ENCODE peak calls at places on chromosomes 13 and 19, in four cellular contexts. Q is GM12878, U is HepG2, Z is K562. G is an unnamed sample.

GRCh38 chr19:21256722-21257121 is 72.5 kb downstream of the ZNF708 start:
- DNase-seq in Q (no peak), U (peak), Z (peak), G (peak)

GRCh38 chr19:5142725-5143097 is 173.8 kb downstream of the KDM4B start:
- DNase-seq in Q (no peak), U (no peak), Z (no peak), G (no peak)

GRCh38 chr19:275000-275399 is 16.2 kb downstream of the PLPP2 start:
- DNase-seq in Q (no peak), U (no peak), Z (no peak), G (no peak)

GRCh38 chr19:40026597-40026970 is 29.4 kb downstream of the ZNF780B start:
- DNase-seq in Q (no peak), U (no peak), Z (no peak), G (no peak)

GRCh38 chr19:58439576-58440554 is at the start of gene ZNF132:
- DNase-seq in Q (peak), U (no peak), Z (no peak), G (peak)

GRCh38 chr13:32264407-32264806 is 50.8 kb downstream of the ZAR1L start:
- DNase-seq in Q (no peak), U (no peak), Z (no peak), G (no peak)

GRCh38 chr19:42424345-42424707 is 2.9 kb downstream of the LIPE start:
- DNase-seq in Q (no peak), U (no peak), Z (no peak), G (no peak)

GRCh38 chr13:101846701-101847100 is 394.2 kb downstream of the ITGBL1 start:
- DNase-seq in Q (no peak), U (no peak), Z (no peak), G (no peak)

GRCh38 chr13:111216166-111216960 is 101.3 kb downstream of the ARHGEF7 start:
- DNase-seq in Q (no peak), U (peak), Z (no peak), G (peak)

GRCh38 chr19:10820173-10820572 is 15.8 kb downstream of the TMED1 start:
- DNase-seq in Q (no peak), U (no peak), Z (peak), G (no peak)

GRCh38 chr13:109144693-109145437 is 515.5 kb downstream of the MYO16 start:
- DNase-seq in Q (no peak), U (no peak), Z (no peak), G (no peak)

GRCh38 chr13:27283906-27284523 is 13.4 kb downstream of the RASL11A start:
- DNase-seq in Q (no peak), U (no peak), Z (peak), G (no peak)

DNA sequence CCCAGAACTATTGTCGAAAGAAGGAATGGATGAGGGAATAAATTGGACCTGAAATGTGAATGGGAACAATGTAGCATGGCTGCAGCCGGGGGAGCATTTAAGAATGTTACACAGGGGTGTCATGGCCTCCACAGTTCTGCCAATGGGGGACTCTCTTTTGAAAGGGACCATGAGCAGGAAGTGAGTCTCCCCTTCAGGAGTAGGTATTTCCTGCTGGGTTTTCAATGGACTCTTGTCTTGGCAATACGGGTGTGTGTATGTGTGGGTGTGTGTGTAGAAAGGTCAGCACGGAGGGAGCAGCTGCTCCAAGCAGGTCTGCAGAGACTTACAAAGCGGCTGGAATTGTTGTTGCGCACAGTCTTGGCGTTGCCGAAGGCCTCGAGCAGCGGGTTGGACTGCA is 24.4 kb downstream of the MYO1F start:
- DNase-seq in Q (no peak), U (peak), Z (peak), G (peak)
- TF ChIP-seq CBFB in Q (no peak), U (no peak), Z (no peak), G (no peak)

GRCh38 chr19:34243876-34244578 is 10.3 kb upstream of the GARRE1 start:
- DNase-seq in Q (no peak), U (no peak), Z (no peak), G (no peak)

GRCh38 chr19:34246340-34246739 is 8.0 kb upstream of the GARRE1 start:
- DNase-seq in Q (no peak), U (no peak), Z (no peak), G (no peak)

GRCh38 chr19:34241513-34242337 is 12.6 kb upstream of the GARRE1 start:
- DNase-seq in Q (no peak), U (peak), Z (peak), G (peak)

GRCh38 chr19:34248941-34249340 is 5.4 kb upstream of the GARRE1 start:
- DNase-seq in Q (no peak), U (no peak), Z (no peak), G (no peak)

GRCh38 chr19:34244611-34245299 is 9.6 kb upstream of the GARRE1 start:
- DNase-seq in Q (no peak), U (peak), Z (no peak), G (no peak)
- TF ChIP-seq CBFB in Q (no peak), U (no peak), Z (no peak), G (no peak)

DNA sequence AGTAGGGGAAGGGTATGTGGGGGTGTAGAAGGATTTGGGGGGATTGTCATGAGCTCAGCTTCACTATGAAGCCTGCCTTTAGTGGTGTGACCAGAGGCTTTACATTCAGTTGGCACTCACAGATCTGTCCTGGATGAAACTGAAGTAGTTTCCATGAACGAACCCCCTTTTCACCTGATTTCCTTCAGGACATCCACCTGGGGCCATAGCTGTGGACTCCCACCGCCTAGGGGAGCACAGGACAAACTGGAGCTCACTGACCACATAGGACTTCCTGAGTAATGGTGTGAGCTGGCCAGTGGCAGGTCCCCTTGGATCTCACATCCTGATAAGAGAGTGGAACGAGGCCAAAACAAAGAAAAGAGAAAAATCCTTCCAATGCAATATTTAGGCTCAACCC is 54.1 kb downstream of the MRPL57 start:
- DNase-seq in Q (no peak), U (no peak), Z (no peak), G (no peak)
- TF ChIP-seq CBFB in Q (no peak), U (no peak), Z (no peak), G (no peak)

GRCh38 chr13:24341439-24341838 is 32.1 kb downstream of the C1QTNF9 start:
- DNase-seq in Q (no peak), U (no peak), Z (no peak), G (no peak)
- TF ChIP-seq CBFB in Q (no peak), U (no peak), Z (no peak), G (no peak)

GRCh38 chr13:106567421-106568224 is at the start of gene ARGLU1:
- DNase-seq in Q (peak), U (peak), Z (peak), G (peak)
- TF ChIP-seq CBFB in Q (peak), U (no peak), Z (no peak), G (peak)

GRCh38 chr13:51270606-51271005 is 48.4 kb downstream of the FAM124A start:
- DNase-seq in Q (no peak), U (no peak), Z (no peak), G (no peak)
- TF ChIP-seq CBFB in Q (no peak), U (no peak), Z (no peak), G (no peak)

GRCh38 chr19:55353803-55354697 is 469 bp downstream of the COX6B2 start:
- DNase-seq in Q (no peak), U (no peak), Z (peak), G (peak)

GRCh38 chr19:55352040-55352439 is 2.5 kb downstream of the COX6B2 start:
- DNase-seq in Q (no peak), U (no peak), Z (no peak), G (no peak)

GRCh38 chr19:55350620-55351315 is 3.8 kb downstream of the COX6B2 start:
- DNase-seq in Q (no peak), U (no peak), Z (no peak), G (no peak)

GRCh38 chr19:55353356-55353802 is 1.1 kb downstream of the COX6B2 start:
- DNase-seq in Q (no peak), U (no peak), Z (no peak), G (no peak)

GRCh38 chr19:55352746-55353145 is 1.8 kb downstream of the COX6B2 start:
- DNase-seq in Q (no peak), U (no peak), Z (no peak), G (no peak)
- TF ChIP-seq CBFB in Q (no peak), U (no peak), Z (no peak), G (no peak)

DNA sequence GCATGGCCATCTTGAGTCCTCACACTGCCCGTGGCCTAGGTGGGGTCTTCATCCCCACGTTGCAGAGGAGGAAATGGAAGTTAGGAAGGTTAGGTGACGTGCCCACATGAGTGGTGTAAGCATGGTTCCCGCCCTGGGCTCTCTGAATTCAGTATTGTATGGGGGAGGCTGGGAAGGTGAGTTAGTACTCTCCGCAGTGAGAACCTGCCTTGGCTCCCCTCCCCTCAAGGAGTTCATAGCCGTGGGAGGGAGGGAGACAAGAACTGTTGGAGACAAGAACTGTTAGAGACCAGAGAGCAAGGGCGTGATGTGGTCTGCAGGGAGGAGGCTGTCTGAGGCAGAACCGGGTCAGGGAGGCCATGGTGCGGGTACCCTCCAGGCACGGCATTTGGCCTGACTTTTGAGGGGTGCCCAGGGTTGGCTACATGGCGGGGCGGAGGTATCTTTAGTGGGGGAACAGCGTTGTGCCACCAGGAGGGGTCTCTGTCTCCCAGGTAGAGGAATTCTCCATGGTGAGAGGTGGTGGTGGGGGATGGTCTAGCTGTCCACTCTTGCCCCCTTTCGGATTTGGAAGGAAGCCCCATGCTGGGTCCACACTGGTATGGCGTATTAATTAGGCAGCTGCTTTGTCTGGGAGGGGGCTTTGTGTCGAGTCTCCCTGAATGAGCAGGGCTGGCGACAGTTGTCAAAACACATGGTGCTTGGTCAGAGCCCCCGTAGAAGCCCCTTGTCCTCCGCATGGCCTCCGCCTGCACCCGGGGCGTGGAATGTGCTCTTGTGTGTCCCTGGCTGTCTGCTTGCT is 45.8 kb downstream of the CAPN12 start:
- DNase-seq in Q (no peak), U (no peak), Z (no peak), G (no peak)
- TF ChIP-seq CBFB in Q (no peak), U (no peak), Z (no peak), G (no peak)